ENCODE peak calls at places on chromosomes 6 and 20, in eight cellular contexts. E is dorsolateral prefrontal cortex, W is brain microvascular endothelial cell, S is astrocyte, G is IMR-90, R is AG04450, V is tibial artery, K is neural progenitor cell. O is an unnamed sample.

GRCh38 chr6:83065511-83066192 is at the start of gene UBE3D:
- DNase-seq in E (peak), W (peak), S (peak), G (peak), R (peak), V (peak), K (peak), O (peak)

GRCh38 chr6:109626311-109626710 is 64.7 kb downstream of the AK9 start:
- DNase-seq in E (no peak), W (no peak), S (no peak), G (no peak), R (no peak), V (no peak), K (no peak), O (no peak)

GRCh38 chr20:64188682-64189529 is 24.7 kb downstream of the MYT1 start:
- DNase-seq in E (no peak), W (peak), S (peak), G (peak), R (no peak), V (no peak), K (peak), O (no peak)

GRCh38 chr20:49132995-49133451 is 55.1 kb downstream of the STAU1 start:
- DNase-seq in E (no peak), W (peak), S (peak), G (peak), R (peak), V (no peak), K (peak), O (no peak)

GRCh38 chr6:75693534-75693933 is 55.5 kb upstream of the MYO6 start:
- DNase-seq in E (no peak), W (peak), S (no peak), G (peak), R (peak), V (no peak), K (no peak), O (no peak)

GRCh38 chr6:106748547-106749207 is 119.3 kb downstream of the QRSL1 start:
- DNase-seq in E (no peak), W (no peak), S (no peak), G (no peak), R (no peak), V (no peak), K (no peak), O (no peak)

GRCh38 chr6:40485300-40485699 is 101.9 kb downstream of the LRFN2 start:
- DNase-seq in E (no peak), W (no peak), S (no peak), G (no peak), R (no peak), V (no peak), K (no peak), O (no peak)

GRCh38 chr6:28816909-28817807 is 106.6 kb downstream of the TRIM27 start:
- DNase-seq in E (no peak), W (peak), S (peak), G (peak), R (peak), V (no peak), K (peak), O (no peak)

GRCh38 chr6:106981901-106982300 is 7.4 kb upstream of the CD24 start:
- DNase-seq in E (no peak), W (no peak), S (no peak), G (no peak), R (no peak), V (no peak), K (no peak), O (no peak)

GRCh38 chr20:56788671-56789610 is 159.8 kb downstream of the TFAP2C start:
- DNase-seq in E (no peak), W (no peak), S (no peak), G (no peak), R (no peak), V (no peak), K (no peak), O (no peak)

GRCh38 chr20:51388227-51388626 is 154.3 kb downstream of the NFATC2 start:
- DNase-seq in E (no peak), W (no peak), S (peak), G (peak), R (no peak), V (no peak), K (no peak), O (no peak)

GRCh38 chr6:125046107-125046925 is 84.1 kb downstream of the RNF217 start:
- DNase-seq in E (no peak), W (no peak), S (no peak), G (no peak), R (no peak), V (no peak), K (no peak), O (no peak)

GRCh38 chr6:141199074-141199473 is 933.7 kb upstream of the GJE1 start:
- DNase-seq in E (no peak), W (no peak), S (peak), G (peak), R (peak), V (no peak), K (peak), O (no peak)

GRCh38 chr6:41588083-41588482 is 41.9 kb downstream of the FOXP4 start:
- DNase-seq in E (no peak), W (no peak), S (no peak), G (no peak), R (no peak), V (no peak), K (no peak), O (no peak)

GRCh38 chr20:57438552-57438951 is 47.4 kb downstream of the RBM38 start:
- DNase-seq in E (no peak), W (no peak), S (no peak), G (no peak), R (no peak), V (no peak), K (no peak), O (no peak)

GRCh38 chr6:125267806-125268523 is 33.8 kb downstream of the HDDC2 start:
- DNase-seq in E (no peak), W (no peak), S (no peak), G (no peak), R (no peak), V (no peak), K (no peak), O (no peak)

GRCh38 chr20:1887321-1887720 is 7.9 kb upstream of the SIRPA start:
- DNase-seq in E (no peak), W (no peak), S (no peak), G (no peak), R (no peak), V (no peak), K (no peak), O (no peak)

GRCh38 chr6:118905851-118906250 is 11.9 kb downstream of the ASF1A start:
- DNase-seq in E (no peak), W (no peak), S (no peak), G (no peak), R (no peak), V (no peak), K (no peak), O (no peak)

GRCh38 chr20:47051936-47052566 is 157.4 kb downstream of the EYA2 start:
- DNase-seq in E (no peak), W (no peak), S (no peak), G (no peak), R (no peak), V (no peak), K (no peak), O (peak)

GRCh38 chr6:159973951-159974350 is 5.1 kb downstream of the IGF2R start:
- DNase-seq in E (no peak), W (peak), S (peak), G (peak), R (no peak), V (no peak), K (no peak), O (no peak)

GRCh38 chr6:142155895-142156757 is 9.1 kb downstream of the VTA1 start:
- DNase-seq in E (no peak), W (no peak), S (no peak), G (peak), R (no peak), V (no peak), K (peak), O (no peak)

GRCh38 chr6:15260099-15260821 is 14.4 kb downstream of the JARID2 start:
- DNase-seq in E (no peak), W (no peak), S (peak), G (peak), R (no peak), V (no peak), K (no peak), O (no peak)

GRCh38 chr6:7119272-7119801 is 11.6 kb downstream of the RREB1 start:
- DNase-seq in E (no peak), W (no peak), S (no peak), G (no peak), R (no peak), V (no peak), K (no peak), O (no peak)

GRCh38 chr6:2805031-2805430 is 36.6 kb downstream of the SERPINB1 start:
- DNase-seq in E (no peak), W (no peak), S (no peak), G (no peak), R (no peak), V (no peak), K (no peak), O (no peak)
- H3K27ac ChIP-seq in E (no peak), W (no peak), S (no peak), G (no peak), R (no peak), V (peak), K (no peak), O (no peak)

GRCh38 chr6:158707120-158707519 is 57.3 kb downstream of the SYTL3 start:
- DNase-seq in E (no peak), W (peak), S (peak), G (peak), R (no peak), V (no peak), K (no peak), O (no peak)
- H3K27ac ChIP-seq in E (peak), W (peak), S (no peak), G (peak), R (peak), V (peak), K (no peak), O (no peak)

DNA sequence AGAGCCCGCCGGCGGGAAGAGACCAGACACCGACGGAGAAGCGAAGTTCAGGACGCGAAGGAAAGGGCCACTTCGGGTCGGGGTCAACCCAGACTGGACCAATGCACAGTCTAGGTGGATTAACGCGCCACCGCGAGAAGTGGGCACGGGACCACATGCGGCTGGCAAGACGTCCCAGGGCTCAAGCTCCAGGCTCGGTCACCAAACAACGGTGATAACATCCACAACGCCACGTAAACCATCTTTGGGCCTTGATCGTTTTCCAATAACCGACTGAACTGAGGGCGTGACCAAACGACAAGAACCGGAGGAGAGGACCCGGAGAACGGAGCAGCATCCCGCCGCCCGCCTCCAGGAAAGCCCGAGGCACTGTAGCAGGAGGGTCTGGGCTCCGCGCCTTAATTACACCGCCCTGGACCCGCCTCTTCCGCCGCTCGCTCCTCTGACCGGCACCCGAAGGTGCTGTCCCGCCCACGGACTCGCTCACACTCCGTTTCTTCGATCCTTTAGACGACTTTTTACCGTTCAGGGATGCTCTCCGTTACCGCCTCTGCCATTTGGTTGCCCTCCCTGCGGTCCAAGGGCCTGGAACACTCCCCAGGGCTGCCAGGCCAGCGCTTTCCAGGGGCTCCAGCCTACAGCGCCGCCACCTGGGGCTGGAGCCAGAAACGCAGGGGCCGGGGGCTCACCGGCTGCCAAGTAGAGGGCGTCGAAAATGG is 44.1 kb downstream of the DPPA5 start:
- DNase-seq in E (peak), W (peak), S (peak), G (peak), R (no peak), V (peak), K (peak), O (peak)
- H3K27ac ChIP-seq in E (peak), W (peak), S (peak), G (peak), R (peak), V (peak), K (no peak), O (peak)

DNA sequence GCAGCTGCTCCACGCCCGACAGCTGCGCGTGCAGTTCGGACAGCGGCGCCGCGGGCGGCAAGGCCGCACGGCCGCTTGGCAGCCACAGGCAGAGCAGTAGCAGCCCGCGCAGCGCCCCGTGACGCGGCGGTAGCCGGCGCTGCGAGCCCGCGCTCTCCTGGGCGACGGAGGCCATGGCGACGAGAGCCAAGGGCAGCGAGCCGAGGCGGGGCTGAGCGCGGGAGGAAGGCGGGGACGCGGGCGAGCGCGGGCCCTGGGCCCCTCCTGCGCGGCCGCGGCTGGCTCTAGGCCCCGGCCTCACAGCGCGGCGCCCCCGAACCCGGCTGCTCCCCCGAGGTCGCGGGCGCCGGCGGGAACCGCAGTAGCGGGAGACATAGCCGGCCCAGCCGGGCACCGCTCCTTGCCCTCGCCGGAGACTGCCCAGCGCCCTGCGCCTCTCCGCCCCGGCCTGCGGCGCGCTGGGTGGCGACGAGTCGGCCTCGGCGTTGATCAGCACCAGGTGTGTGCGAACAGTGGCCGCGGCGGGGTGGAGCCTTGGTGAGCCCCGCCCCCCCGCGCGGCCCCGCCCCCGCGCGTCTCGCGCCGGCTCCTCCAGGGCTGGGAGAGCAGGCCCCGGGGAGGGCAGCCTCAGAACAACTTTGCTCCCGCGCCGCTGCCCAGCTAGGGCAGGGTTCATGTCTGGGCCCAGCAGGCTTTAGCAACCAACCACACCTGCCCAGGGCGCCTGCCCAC is at the start of gene LRP11:
- DNase-seq in E (peak), W (peak), S (peak), G (peak), R (no peak), V (peak), K (peak), O (peak)
- H3K27ac ChIP-seq in E (peak), W (peak), S (peak), G (peak), R (peak), V (peak), K (no peak), O (peak)

GRCh38 chr6:73263570-73263909 is 544 bp upstream of the KHDC1 start:
- DNase-seq in E (no peak), W (no peak), S (no peak), G (no peak), R (no peak), V (no peak), K (no peak), O (no peak)
- H3K27ac ChIP-seq in E (peak), W (no peak), S (no peak), G (peak), R (no peak), V (peak), K (no peak), O (peak)